ENCODE peak calls at places on chromosomes 4 and X, in five cellular contexts. One of them, this sample, is unnamed.

GRCh38 chr4:136343340-136343739 is 1189.0 kb downstream of the PCDH18 start:
- DNase-seq in activated T-helper 1 cell treated with anti-CD3 and anti-CD28 coated beads, Interleukin-2, amount 50 U/mL, for 16 hours: no peak
- DNase-seq in adipocyte: no peak
- DNase-seq in stimulated activated CD4-positive, alpha-beta T cell treated with anti-CD3 and anti-CD28 coated beads, Interleukin-12 subunit alpha, Interleukin-12 subunit beta, amount 100 ng/mL, for 4 hours: no peak
- DNase-seq in CD8-positive, alpha-beta memory T cell: no peak
- DNase-seq in this sample: no peak

GRCh38 chr4:3412257-3413020 is 29.3 kb upstream of the HGFAC start:
- DNase-seq in stimulated activated CD4-positive, alpha-beta T cell treated with anti-CD3 and anti-CD28 coated beads, Interleukin-12 subunit alpha, Interleukin-12 subunit beta, amount 100 ng/mL, for 4 hours: no peak
- DNase-seq in adipocyte: no peak
- DNase-seq in CD8-positive, alpha-beta memory T cell: no peak
- DNase-seq in activated T-helper 1 cell treated with anti-CD3 and anti-CD28 coated beads, Interleukin-2, amount 50 U/mL, for 16 hours: no peak
- DNase-seq in this sample: no peak

GRCh38 chr4:113741971-113742370 is 19.6 kb downstream of the CAMK2D start:
- DNase-seq in CD8-positive, alpha-beta memory T cell: no peak
- DNase-seq in adipocyte: no peak
- DNase-seq in stimulated activated CD4-positive, alpha-beta T cell treated with anti-CD3 and anti-CD28 coated beads, Interleukin-12 subunit alpha, Interleukin-12 subunit beta, amount 100 ng/mL, for 4 hours: no peak
- DNase-seq in activated T-helper 1 cell treated with anti-CD3 and anti-CD28 coated beads, Interleukin-2, amount 50 U/mL, for 16 hours: no peak
- DNase-seq in this sample: no peak

GRCh38 chr4:6401797-6402196 is 70.6 kb downstream of the PPP2R2C start:
- DNase-seq in activated T-helper 1 cell treated with anti-CD3 and anti-CD28 coated beads, Interleukin-2, amount 50 U/mL, for 16 hours: no peak
- DNase-seq in adipocyte: no peak
- DNase-seq in CD8-positive, alpha-beta memory T cell: no peak
- DNase-seq in stimulated activated CD4-positive, alpha-beta T cell treated with anti-CD3 and anti-CD28 coated beads, Interleukin-12 subunit alpha, Interleukin-12 subunit beta, amount 100 ng/mL, for 4 hours: no peak
- DNase-seq in this sample: no peak

GRCh38 chrX:22296871-22297270 is 24.2 kb downstream of the CBLL2 start:
- DNase-seq in activated T-helper 1 cell treated with anti-CD3 and anti-CD28 coated beads, Interleukin-2, amount 50 U/mL, for 16 hours: no peak
- DNase-seq in adipocyte: peak; percentile 54
- DNase-seq in stimulated activated CD4-positive, alpha-beta T cell treated with anti-CD3 and anti-CD28 coated beads, Interleukin-12 subunit alpha, Interleukin-12 subunit beta, amount 100 ng/mL, for 4 hours: no peak
- DNase-seq in CD8-positive, alpha-beta memory T cell: no peak
- DNase-seq in this sample: no peak

GRCh38 chrX:28042826-28043564 is 61.7 kb upstream of the DCAF8L1 start:
- DNase-seq in CD8-positive, alpha-beta memory T cell: no peak
- DNase-seq in adipocyte: no peak
- DNase-seq in stimulated activated CD4-positive, alpha-beta T cell treated with anti-CD3 and anti-CD28 coated beads, Interleukin-12 subunit alpha, Interleukin-12 subunit beta, amount 100 ng/mL, for 4 hours: no peak
- DNase-seq in activated T-helper 1 cell treated with anti-CD3 and anti-CD28 coated beads, Interleukin-2, amount 50 U/mL, for 16 hours: no peak
- DNase-seq in this sample: no peak

GRCh38 chrX:106972896-106973295 is 27.1 kb downstream of the MORC4 start:
- DNase-seq in adipocyte: no peak
- DNase-seq in CD8-positive, alpha-beta memory T cell: no peak
- DNase-seq in stimulated activated CD4-positive, alpha-beta T cell treated with anti-CD3 and anti-CD28 coated beads, Interleukin-12 subunit alpha, Interleukin-12 subunit beta, amount 100 ng/mL, for 4 hours: no peak
- DNase-seq in activated T-helper 1 cell treated with anti-CD3 and anti-CD28 coated beads, Interleukin-2, amount 50 U/mL, for 16 hours: no peak
- DNase-seq in this sample: no peak

GRCh38 chrX:41118156-41118555 is 32.9 kb downstream of the USP9X start:
- DNase-seq in activated T-helper 1 cell treated with anti-CD3 and anti-CD28 coated beads, Interleukin-2, amount 50 U/mL, for 16 hours: no peak
- DNase-seq in stimulated activated CD4-positive, alpha-beta T cell treated with anti-CD3 and anti-CD28 coated beads, Interleukin-12 subunit alpha, Interleukin-12 subunit beta, amount 100 ng/mL, for 4 hours: peak; percentile 6
- DNase-seq in adipocyte: no peak
- DNase-seq in CD8-positive, alpha-beta memory T cell: no peak
- DNase-seq in this sample: no peak

GRCh38 chr4:37825943-37826281 is 574 bp upstream of the PGM2 start:
- DNase-seq in activated T-helper 1 cell treated with anti-CD3 and anti-CD28 coated beads, Interleukin-2, amount 50 U/mL, for 16 hours: no peak
- DNase-seq in CD8-positive, alpha-beta memory T cell: no peak
- DNase-seq in stimulated activated CD4-positive, alpha-beta T cell treated with anti-CD3 and anti-CD28 coated beads, Interleukin-12 subunit alpha, Interleukin-12 subunit beta, amount 100 ng/mL, for 4 hours: peak; percentile 2
- DNase-seq in adipocyte: no peak
- DNase-seq in this sample: peak; percentile 59

GRCh38 chr4:26936284-26937065 is 75.8 kb downstream of the STIM2 start:
- DNase-seq in CD8-positive, alpha-beta memory T cell: no peak
- DNase-seq in stimulated activated CD4-positive, alpha-beta T cell treated with anti-CD3 and anti-CD28 coated beads, Interleukin-12 subunit alpha, Interleukin-12 subunit beta, amount 100 ng/mL, for 4 hours: no peak
- DNase-seq in activated T-helper 1 cell treated with anti-CD3 and anti-CD28 coated beads, Interleukin-2, amount 50 U/mL, for 16 hours: no peak
- DNase-seq in adipocyte: no peak
- DNase-seq in this sample: no peak

GRCh38 chrX:154486052-154486395 is 391 bp downstream of the UBL4A start:
- DNase-seq in stimulated activated CD4-positive, alpha-beta T cell treated with anti-CD3 and anti-CD28 coated beads, Interleukin-12 subunit alpha, Interleukin-12 subunit beta, amount 100 ng/mL, for 4 hours: peak; percentile 27
- DNase-seq in adipocyte: peak; percentile 36
- DNase-seq in activated T-helper 1 cell treated with anti-CD3 and anti-CD28 coated beads, Interleukin-2, amount 50 U/mL, for 16 hours: no peak
- DNase-seq in CD8-positive, alpha-beta memory T cell: peak; percentile 38
- DNase-seq in this sample: peak; percentile 71

GRCh38 chr4:25487155-25487554 is 110.1 kb downstream of the ANAPC4 start:
- DNase-seq in CD8-positive, alpha-beta memory T cell: no peak
- DNase-seq in adipocyte: no peak
- DNase-seq in stimulated activated CD4-positive, alpha-beta T cell treated with anti-CD3 and anti-CD28 coated beads, Interleukin-12 subunit alpha, Interleukin-12 subunit beta, amount 100 ng/mL, for 4 hours: no peak
- DNase-seq in activated T-helper 1 cell treated with anti-CD3 and anti-CD28 coated beads, Interleukin-2, amount 50 U/mL, for 16 hours: no peak
- DNase-seq in this sample: no peak

GRCh38 chrX:119529355-119530276 is 35.6 kb downstream of the STEEP1 start:
- DNase-seq in stimulated activated CD4-positive, alpha-beta T cell treated with anti-CD3 and anti-CD28 coated beads, Interleukin-12 subunit alpha, Interleukin-12 subunit beta, amount 100 ng/mL, for 4 hours: no peak
- DNase-seq in adipocyte: peak; percentile 3
- DNase-seq in CD8-positive, alpha-beta memory T cell: no peak
- DNase-seq in activated T-helper 1 cell treated with anti-CD3 and anti-CD28 coated beads, Interleukin-2, amount 50 U/mL, for 16 hours: no peak
- DNase-seq in this sample: peak; percentile 36

GRCh38 chr4:8599657-8600056 is 7.1 kb downstream of the CPZ start:
- DNase-seq in activated T-helper 1 cell treated with anti-CD3 and anti-CD28 coated beads, Interleukin-2, amount 50 U/mL, for 16 hours: no peak
- DNase-seq in stimulated activated CD4-positive, alpha-beta T cell treated with anti-CD3 and anti-CD28 coated beads, Interleukin-12 subunit alpha, Interleukin-12 subunit beta, amount 100 ng/mL, for 4 hours: no peak
- DNase-seq in adipocyte: peak; percentile 71
- DNase-seq in CD8-positive, alpha-beta memory T cell: no peak
- DNase-seq in this sample: no peak

GRCh38 chr4:95957054-95957453 is 117.2 kb downstream of the PDHA2 start:
- DNase-seq in adipocyte: peak; percentile 5
- DNase-seq in CD8-positive, alpha-beta memory T cell: no peak
- DNase-seq in stimulated activated CD4-positive, alpha-beta T cell treated with anti-CD3 and anti-CD28 coated beads, Interleukin-12 subunit alpha, Interleukin-12 subunit beta, amount 100 ng/mL, for 4 hours: no peak
- DNase-seq in activated T-helper 1 cell treated with anti-CD3 and anti-CD28 coated beads, Interleukin-2, amount 50 U/mL, for 16 hours: no peak
- DNase-seq in this sample: no peak

GRCh38 chr4:10083861-10084641 is 32.5 kb downstream of the WDR1 start:
- DNase-seq in adipocyte: no peak
- DNase-seq in stimulated activated CD4-positive, alpha-beta T cell treated with anti-CD3 and anti-CD28 coated beads, Interleukin-12 subunit alpha, Interleukin-12 subunit beta, amount 100 ng/mL, for 4 hours: no peak
- DNase-seq in activated T-helper 1 cell treated with anti-CD3 and anti-CD28 coated beads, Interleukin-2, amount 50 U/mL, for 16 hours: no peak
- DNase-seq in CD8-positive, alpha-beta memory T cell: no peak
- DNase-seq in this sample: peak; percentile 14

GRCh38 chrX:57227691-57228090 is 58.8 kb upstream of the FAAH2 start:
- DNase-seq in CD8-positive, alpha-beta memory T cell: no peak
- DNase-seq in activated T-helper 1 cell treated with anti-CD3 and anti-CD28 coated beads, Interleukin-2, amount 50 U/mL, for 16 hours: no peak
- DNase-seq in adipocyte: no peak
- DNase-seq in stimulated activated CD4-positive, alpha-beta T cell treated with anti-CD3 and anti-CD28 coated beads, Interleukin-12 subunit alpha, Interleukin-12 subunit beta, amount 100 ng/mL, for 4 hours: no peak
- DNase-seq in this sample: no peak

GRCh38 chrX:131895002-131895401 is 128.1 kb upstream of the STK26 start:
- DNase-seq in adipocyte: no peak
- DNase-seq in CD8-positive, alpha-beta memory T cell: no peak
- DNase-seq in stimulated activated CD4-positive, alpha-beta T cell treated with anti-CD3 and anti-CD28 coated beads, Interleukin-12 subunit alpha, Interleukin-12 subunit beta, amount 100 ng/mL, for 4 hours: no peak
- DNase-seq in activated T-helper 1 cell treated with anti-CD3 and anti-CD28 coated beads, Interleukin-2, amount 50 U/mL, for 16 hours: no peak
- DNase-seq in this sample: no peak

GRCh38 chrX:144722307-144722706 is 525.0 kb upstream of the SPANXN1 start:
- DNase-seq in CD8-positive, alpha-beta memory T cell: no peak
- DNase-seq in activated T-helper 1 cell treated with anti-CD3 and anti-CD28 coated beads, Interleukin-2, amount 50 U/mL, for 16 hours: no peak
- DNase-seq in stimulated activated CD4-positive, alpha-beta T cell treated with anti-CD3 and anti-CD28 coated beads, Interleukin-12 subunit alpha, Interleukin-12 subunit beta, amount 100 ng/mL, for 4 hours: no peak
- DNase-seq in adipocyte: no peak
- DNase-seq in this sample: no peak

GRCh38 chrX:40165861-40166260 is 68.1 kb upstream of the BCOR start:
- DNase-seq in adipocyte: no peak
- DNase-seq in stimulated activated CD4-positive, alpha-beta T cell treated with anti-CD3 and anti-CD28 coated beads, Interleukin-12 subunit alpha, Interleukin-12 subunit beta, amount 100 ng/mL, for 4 hours: no peak
- DNase-seq in activated T-helper 1 cell treated with anti-CD3 and anti-CD28 coated beads, Interleukin-2, amount 50 U/mL, for 16 hours: no peak
- DNase-seq in CD8-positive, alpha-beta memory T cell: no peak
- DNase-seq in this sample: no peak

GRCh38 chrX:102934624-102935023 is 2.4 kb upstream of the RAB40AL start:
- DNase-seq in CD8-positive, alpha-beta memory T cell: no peak
- DNase-seq in adipocyte: peak; percentile 50
- DNase-seq in stimulated activated CD4-positive, alpha-beta T cell treated with anti-CD3 and anti-CD28 coated beads, Interleukin-12 subunit alpha, Interleukin-12 subunit beta, amount 100 ng/mL, for 4 hours: peak; percentile 8
- DNase-seq in activated T-helper 1 cell treated with anti-CD3 and anti-CD28 coated beads, Interleukin-2, amount 50 U/mL, for 16 hours: no peak
- DNase-seq in this sample: peak; percentile 20

This sample was measured in B cell.